ENCODE peak calls at places on chromosomes 13 and 19, in nine cellular contexts. X is heart left ventricle, J is colonic mucosa, I is uterus, Z is epithelial cell of esophagus, L is tibial artery, C is iPS DF 6.9, H is cardiac fibroblast, P is HFF-Myc. O is an unnamed sample.
A peak's percentile ranks its signal among the peaks of the same experiment; 100 is the strongest.

GRCh38 chr19:7415857-7416371 is 67.2 kb downstream of the ARHGEF18 start:
- DNase-seq in H (no peak), P (no peak), I (no peak), C (no peak), X (no peak), J (no peak), Z (no peak), L (no peak), O (no peak)

GRCh38 chr13:109154146-109154545 is 524.7 kb downstream of the MYO16 start:
- DNase-seq in H (no peak), J (no peak), C (no peak), X (no peak), I (no peak), Z (peak; percentile 18), L (no peak), P (no peak), O (no peak)

GRCh38 chr13:113814435-113814821 is 49.4 kb downstream of the GAS6 start:
- DNase-seq in H (peak; percentile 55), L (no peak), J (no peak), I (no peak), C (no peak), P (no peak), Z (no peak), X (no peak), O (no peak)

GRCh38 chr13:106063591-106064308 is 471.7 kb downstream of the EFNB2 start:
- DNase-seq in L (no peak), H (peak; percentile 24), C (no peak), P (no peak), I (no peak), X (no peak), J (no peak), Z (peak; percentile 80), O (peak; percentile 25)

GRCh38 chr19:1435378-1435989 is 2.7 kb upstream of the RPS15 start:
- DNase-seq in J (no peak), Z (no peak), H (no peak), P (no peak), L (no peak), I (no peak), C (no peak), X (no peak), O (no peak)

GRCh38 chr13:98324105-98324504 is 147.0 kb upstream of the RNF113B start:
- DNase-seq in X (no peak), J (no peak), C (no peak), P (no peak), Z (no peak), L (peak; percentile 60), H (peak; percentile 44), I (no peak), O (peak; percentile 20)

GRCh38 chr13:35961461-35962220 is 169.5 kb downstream of the DCLK1 start:
- DNase-seq in L (no peak), J (no peak), C (no peak), P (no peak), Z (no peak), H (no peak), X (no peak), I (no peak), O (no peak)

GRCh38 chr13:32515246-32515645 is 23.3 kb downstream of the N4BP2L2 start:
- DNase-seq in X (no peak), Z (no peak), I (no peak), P (no peak), C (no peak), H (no peak), J (no peak), L (no peak), O (no peak)

GRCh38 chr13:28679628-28680027 is 20.7 kb downstream of the POMP start:
- DNase-seq in J (no peak), H (peak; percentile 42), P (no peak), X (no peak), Z (peak; percentile 20), L (no peak), I (no peak), C (no peak), O (no peak)

GRCh38 chr13:51666316-51666715 is 82.1 kb downstream of the WDFY2 start:
- DNase-seq in P (no peak), I (no peak), X (no peak), C (no peak), Z (no peak), L (no peak), H (no peak), J (no peak), O (no peak)

GRCh38 chr13:46571941-46572340 is 19.0 kb downstream of the LRCH1 start:
- DNase-seq in L (no peak), Z (no peak), J (no peak), H (no peak), I (no peak), X (no peak), C (no peak), P (no peak), O (no peak)

GRCh38 chr13:54637377-54637776 is 1608.8 kb downstream of the OLFM4 start:
- DNase-seq in J (no peak), H (peak; percentile 36), L (no peak), X (no peak), Z (peak; percentile 30), I (no peak), C (peak; percentile 18), P (no peak), O (no peak)

GRCh38 chr13:36858285-36858684 is 39.3 kb downstream of the RFXAP start:
- DNase-seq in C (no peak), P (peak; percentile 24), J (no peak), I (no peak), H (peak; percentile 75), X (no peak), Z (peak; percentile 59), L (no peak), O (no peak)

GRCh38 chr19:12766051-12766521 is 9.3 kb downstream of the HOOK2 start:
- DNase-seq in C (no peak), H (peak; percentile 75), X (peak; percentile 79), L (peak; percentile 72), P (no peak), I (peak; percentile 74), J (peak; percentile 81), Z (peak; percentile 76), O (no peak)

GRCh38 chr19:23932878-23933277 is 18.2 kb downstream of the ZNF726 start:
- DNase-seq in X (no peak), I (no peak), Z (no peak), C (no peak), H (no peak), J (no peak), P (no peak), L (no peak), O (no peak)
- H3K4me3 ChIP-seq in X (no peak overlapping the region), I (no peak overlapping the region), Z (no peak overlapping the region), C (no peak overlapping the region), H (no peak overlapping the region), J (no peak overlapping the region), P (no peak overlapping the region), L (no peak overlapping the region), O (no peak overlapping the region)

GRCh38 chr19:58575183-58576041 is 2.3 kb upstream of the MZF1 start:
- DNase-seq in X (peak; percentile 95), I (peak; percentile 92), L (peak; percentile 90), H (peak; percentile 95), C (peak; percentile 70), P (peak; percentile 68), Z (peak; percentile 91), J (peak; percentile 89), O (peak; percentile 75)

GRCh38 chr19:58572026-58572817 is 913 bp downstream of the MZF1 start:
- DNase-seq in I (no peak), P (no peak), C (no peak), J (no peak), H (no peak), X (peak; percentile 20), L (no peak), Z (no peak), O (no peak)

GRCh38 chr19:58571575-58571947 is 1.6 kb downstream of the MZF1 start:
- DNase-seq in I (peak; percentile 16), C (no peak), J (peak; percentile 17), L (no peak), P (no peak), H (no peak), Z (no peak), X (peak; percentile 25), O (no peak)

GRCh38 chr19:58572818-58573657 is at the start of gene MZF1:
- DNase-seq in X (peak; percentile 100), C (peak; percentile 99), P (peak; percentile 100), Z (peak; percentile 100), L (peak; percentile 100), J (peak; percentile 99), H (peak; percentile 100), I (peak; percentile 99), O (peak; percentile 100)

GRCh38 chr19:58573658-58574164 is 576 bp upstream of the MZF1 start:
- DNase-seq in X (no peak), I (no peak), C (no peak), P (no peak), L (no peak), J (no peak), Z (no peak), H (no peak), O (no peak)
- H3K4me3 ChIP-seq in X (peak overlapping the region; percentile 72), I (peak overlapping the region; percentile 90), C (peak overlapping the region; percentile 2), P (peak overlapping the region; percentile 66), L (peak overlapping the region; percentile 63), J (peak overlapping the region; percentile 44), Z (peak overlapping the region; percentile 81), H (peak overlapping the region; percentile 94), O (peak overlapping the region; percentile 73)

GRCh38 chr19:33487901-33488817 is 33.4 kb downstream of the PEPD start:
- DNase-seq in H (no peak), L (no peak), Z (no peak), J (no peak), C (no peak), P (no peak), X (no peak), I (no peak), O (no peak)

GRCh38 chr19:33488826-33489225 is 32.8 kb downstream of the PEPD start:
- DNase-seq in J (no peak), I (no peak), C (no peak), Z (no peak), P (no peak), X (no peak), L (no peak), H (no peak), O (no peak)

GRCh38 chr19:33486936-33487793 is 34.4 kb downstream of the PEPD start:
- DNase-seq in H (no peak), I (no peak), C (no peak), X (no peak), J (no peak), P (no peak), Z (no peak), L (no peak), O (no peak)

GRCh38 chr19:33484226-33484774 is 37.3 kb downstream of the PEPD start:
- DNase-seq in P (no peak), X (no peak), I (no peak), Z (no peak), J (no peak), L (no peak), C (no peak), H (no peak), O (no peak)

GRCh38 chr19:33486407-33486806 is 35.2 kb downstream of the PEPD start:
- DNase-seq in J (no peak), X (no peak), Z (no peak), C (no peak), P (no peak), H (no peak), I (no peak), L (no peak), O (no peak)
- H3K4me3 ChIP-seq in J (no peak overlapping the region), X (no peak overlapping the region), Z (no peak overlapping the region), C (no peak overlapping the region), P (no peak overlapping the region), H (no peak overlapping the region), I (no peak overlapping the region), L (no peak overlapping the region), O (no peak overlapping the region)

GRCh38 chr13:111204438-111205177 is 89.5 kb downstream of the ARHGEF7 start:
- DNase-seq in Z (peak; percentile 79), X (peak; percentile 65), P (no peak), I (peak; percentile 66), H (peak; percentile 84), L (peak; percentile 75), J (no peak), C (no peak), O (peak; percentile 68)
- H3K4me3 ChIP-seq in Z (no peak overlapping the region), X (peak overlapping the region; percentile 49), P (peak overlapping the region; percentile 56), I (no peak overlapping the region), H (peak overlapping the region; percentile 55), L (peak overlapping the region; percentile 36), J (no peak overlapping the region), C (no peak overlapping the region), O (peak overlapping the region; percentile 50)

O was measured in skeletal muscle cell.